ENCODE peak calls at places on chromosomes 5 and 9, in five cellular contexts. E, P, Y, H and T are unnamed samples.

GRCh38 chr9:3856592-3856991 is 330.8 kb upstream of the RFX3 start:
- DNase-seq in E (no peak), Y (no peak), H (peak), P (no peak), T (no peak)

GRCh38 chr9:123514766-123515165 is 158.8 kb downstream of the CRB2 start:
- DNase-seq in E (no peak), H (no peak), Y (no peak), P (no peak), T (no peak)

GRCh38 chr5:115179959-115180709 is 10.4 kb upstream of the TRIM36 start:
- DNase-seq in Y (peak), E (peak), H (peak), P (no peak), T (peak)

GRCh38 chr5:179467441-179467840 is 82.9 kb upstream of the RUFY1 start:
- DNase-seq in H (no peak), E (no peak), Y (no peak), P (no peak), T (no peak)

GRCh38 chr9:5551771-5552170 is 41.4 kb downstream of the PDCD1LG2 start:
- DNase-seq in P (no peak), H (no peak), E (no peak), Y (no peak), T (no peak)

GRCh38 chr9:98253563-98253962 is 1.9 kb downstream of the TBC1D2 start:
- DNase-seq in H (no peak), Y (no peak), P (no peak), E (no peak), T (no peak)

GRCh38 chr5:79924936-79925893 is 65.8 kb downstream of the MTX3 start:
- DNase-seq in Y (no peak), E (no peak), P (no peak), H (peak), T (peak)

GRCh38 chr5:32613050-32613672 is 27.8 kb downstream of the SUB1 start:
- DNase-seq in Y (peak), P (peak), H (peak), E (peak), T (peak)

GRCh38 chr5:134784241-134784920 is 25.8 kb downstream of the DDX46 start:
- DNase-seq in P (no peak), Y (no peak), E (no peak), H (peak), T (peak)

GRCh38 chr9:110952018-110952864 is 86.0 kb downstream of the LPAR1 start:
- DNase-seq in H (no peak), P (no peak), Y (no peak), E (no peak), T (peak)

GRCh38 chr5:91225848-91226686 is 157.1 kb downstream of the ARRDC3 start:
- DNase-seq in H (peak), P (peak), Y (no peak), E (peak), T (peak)

GRCh38 chr9:137190315-137190853 is 1.9 kb downstream of the SSNA1 start:
- DNase-seq in E (peak), Y (no peak), H (no peak), P (no peak), T (no peak)
- TF ChIP-seq CTCF in E (no peak), Y (no peak), H (no peak), P (no peak), T (no peak)

GRCh38 chr9:115085773-115086377 is 32.1 kb downstream of the TNC start:
- DNase-seq in E (no peak), H (no peak), Y (no peak), P (no peak), T (no peak)

GRCh38 chr9:115090486-115090885 is 27.5 kb downstream of the TNC start:
- DNase-seq in Y (no peak), H (no peak), P (no peak), E (no peak), T (no peak)

GRCh38 chr9:115086886-115087285 is 31.1 kb downstream of the TNC start:
- DNase-seq in Y (no peak), H (no peak), E (no peak), P (no peak), T (no peak)

GRCh38 chr9:115086461-115086860 is 31.5 kb downstream of the TNC start:
- DNase-seq in E (no peak), P (no peak), Y (no peak), H (no peak), T (no peak)

DNA sequence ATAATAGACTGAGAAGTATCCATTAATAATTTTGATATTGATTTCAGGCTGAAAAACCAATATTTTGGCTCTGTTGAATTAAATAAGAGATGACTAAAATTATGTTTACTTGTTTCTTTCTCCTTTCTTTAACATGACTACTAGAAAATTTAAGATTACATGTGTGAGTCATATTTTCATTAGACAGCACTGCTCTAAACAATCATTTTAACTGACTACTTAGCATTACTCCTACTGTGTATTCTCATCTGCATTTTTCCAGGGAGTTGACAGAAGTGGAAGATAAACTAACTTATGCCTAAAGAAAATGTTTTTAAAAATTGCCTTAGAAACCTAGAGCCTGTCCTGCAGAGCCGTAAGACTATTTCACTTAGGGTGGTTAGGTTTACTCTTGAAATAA is 29.1 kb downstream of the TNC start:
- DNase-seq in Y (no peak), P (no peak), H (peak), E (no peak), T (no peak)
- H3K4me3 ChIP-seq in Y (no peak), P (no peak), H (no peak), E (no peak), T (no peak)

GRCh38 chr9:126702501-126703329 is 89.0 kb downstream of the LMX1B start:
- DNase-seq in P (no peak), E (peak), H (no peak), Y (peak), T (no peak)
- TF ChIP-seq CTCF in P (peak), E (peak), H (peak), Y (peak), T (peak)

GRCh38 chr9:136190656-136191548 is 14.0 kb downstream of the LHX3 start:
- DNase-seq in Y (no peak), H (no peak), P (no peak), E (no peak), T (no peak)

GRCh38 chr9:136187683-136188586 is 17.0 kb downstream of the LHX3 start:
- DNase-seq in E (no peak), H (no peak), P (no peak), Y (no peak), T (no peak)

GRCh38 chr9:136191549-136192286 is 13.2 kb downstream of the LHX3 start:
- DNase-seq in E (no peak), H (no peak), P (no peak), Y (no peak), T (no peak)

GRCh38 chr9:136189394-136190236 is 15.3 kb downstream of the LHX3 start:
- DNase-seq in Y (no peak), E (no peak), P (no peak), H (no peak), T (no peak)

DNA sequence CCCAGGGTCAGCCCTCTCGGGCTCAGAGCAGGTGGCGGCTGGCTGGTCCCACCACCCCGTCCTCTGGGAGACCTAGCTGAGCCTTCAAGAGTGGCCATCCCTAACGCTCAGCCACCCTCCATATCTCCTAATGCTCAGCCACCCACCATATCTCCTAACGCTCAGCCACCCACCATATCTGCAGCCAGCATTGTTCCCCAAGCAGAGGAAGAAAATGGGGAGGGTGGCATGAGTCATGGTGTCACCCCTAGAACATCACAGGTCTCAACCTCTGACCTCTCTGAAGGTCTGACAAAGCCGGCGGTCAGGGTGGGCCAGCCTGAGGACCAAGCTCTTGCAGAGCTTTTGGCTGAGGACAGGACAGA is 14.7 kb downstream of the LHX3 start:
- DNase-seq in H (no peak), P (no peak), Y (no peak), E (no peak), T (no peak)
- H3K4me3 ChIP-seq in H (no peak), P (no peak), Y (no peak), E (no peak), T (no peak)

DNA sequence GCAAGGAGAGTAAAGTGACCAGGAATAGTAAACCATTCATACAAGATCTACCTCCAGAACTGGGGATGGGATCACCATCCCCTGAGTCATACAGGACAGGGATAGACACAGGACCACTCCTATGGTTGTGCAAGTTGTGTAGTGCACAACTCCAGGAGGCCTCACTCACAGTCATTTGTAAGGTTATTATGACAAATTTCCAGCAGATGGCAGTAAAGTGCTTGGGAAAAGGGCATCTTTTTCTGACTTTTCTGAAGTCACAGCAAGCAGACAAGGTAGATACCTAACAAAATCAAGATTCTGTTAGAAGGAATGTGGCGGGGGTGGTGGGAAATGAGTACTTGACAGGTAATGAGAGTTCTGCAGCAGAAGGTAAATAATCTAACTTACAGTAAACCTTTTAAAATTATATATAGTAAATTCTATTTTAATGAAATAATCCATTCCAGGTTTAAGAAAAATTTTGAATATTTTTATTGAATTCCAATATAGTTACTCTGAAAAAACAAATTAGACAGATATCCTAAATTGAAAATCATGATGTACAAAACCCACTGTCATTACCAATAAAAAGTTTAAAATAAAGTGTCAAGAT is 16.7 kb upstream of the KIF27 start:
- DNase-seq in P (no peak), E (peak), Y (peak), H (peak), T (peak)
- TF ChIP-seq CTCF in P (peak), E (peak), Y (peak), H (peak), T (peak)

GRCh38 chr5:139869042-139869790 is 73.6 kb downstream of the PSD2 start:
- DNase-seq in P (no peak), H (no peak), E (no peak), Y (no peak), T (no peak)

GRCh38 chr5:139870677-139871076 is 75.1 kb downstream of the PSD2 start:
- DNase-seq in Y (no peak), H (no peak), E (no peak), P (no peak), T (no peak)

GRCh38 chr5:139867109-139867508 is 71.5 kb downstream of the PSD2 start:
- DNase-seq in E (no peak), Y (no peak), H (no peak), P (no peak), T (no peak)

GRCh38 chr5:139864716-139865483 is 69.3 kb downstream of the PSD2 start:
- DNase-seq in Y (no peak), H (no peak), E (no peak), P (no peak), T (no peak)

GRCh38 chr5:139867581-139867980 is 72.0 kb downstream of the PSD2 start:
- DNase-seq in E (no peak), P (no peak), Y (no peak), H (no peak), T (no peak)
- H3K4me3 ChIP-seq in E (no peak), P (no peak), Y (no peak), H (no peak), T (no peak)